ENCODE peak calls at places on chromosomes 6 and 20, in eight cellular contexts. R, W, Z, D, M, P, I and O are unnamed samples.

GRCh38 chr6:126444874-126445273 is 105.0 kb downstream of the CENPW start:
- DNase-seq in R (peak; percentile 37), W (peak; percentile 38), Z (no peak), D (peak; percentile 52), M (no peak), P (no peak), I (no peak), O (peak; percentile 2)

GRCh38 chr20:34528921-34529297 is 12.7 kb downstream of the DYNLRB1 start:
- DNase-seq in R (no peak), W (no peak), Z (no peak), D (no peak), M (peak; percentile 81), P (peak; percentile 81), I (no peak), O (no peak)

GRCh38 chr20:50788045-50788867 is 6.6 kb upstream of the BCAS4 start:
- DNase-seq in R (peak; percentile 72), W (peak; percentile 81), Z (peak; percentile 77), D (peak; percentile 57), M (no peak), P (peak; percentile 31), I (peak; percentile 88), O (peak; percentile 44)

GRCh38 chr6:81480139-81480538 is 272.3 kb downstream of the TENT5A start:
- DNase-seq in R (peak; percentile 23), W (peak; percentile 18), Z (no peak), D (peak; percentile 31), M (no peak), P (no peak), I (no peak), O (no peak)

GRCh38 chr20:53736757-53737403 is 143.2 kb upstream of the ZNF217 start:
- DNase-seq in R (peak; percentile 77), W (peak; percentile 44), Z (peak; percentile 18), D (no peak), M (no peak), P (no peak), I (no peak), O (no peak)

GRCh38 chr6:115891111-115891669 is 169.5 kb downstream of the FRK start:
- DNase-seq in R (peak; percentile 65), W (peak; percentile 87), Z (peak; percentile 36), D (peak; percentile 84), M (no peak), P (no peak), I (peak; percentile 2), O (peak; percentile 7)

GRCh38 chr6:85498596-85499258 is 48.8 kb downstream of the NT5E start:
- DNase-seq in R (peak; percentile 71), W (peak; percentile 48), Z (no peak), D (peak; percentile 70), M (no peak), P (no peak), I (no peak), O (no peak)

GRCh38 chr6:75563032-75563431 is 38.6 kb upstream of the SENP6 start:
- DNase-seq in R (peak; percentile 56), W (peak; percentile 54), Z (peak; percentile 42), D (peak; percentile 34), M (no peak), P (no peak), I (peak; percentile 21), O (no peak)

GRCh38 chr6:135083992-135084915 is 29.6 kb upstream of the HBS1L start:
- DNase-seq in R (no peak), W (no peak), Z (no peak), D (no peak), M (no peak), P (no peak), I (no peak), O (no peak)

GRCh38 chr20:1357921-1358671 is 29.2 kb upstream of the SDCBP2 start:
- DNase-seq in R (peak; percentile 43), W (peak; percentile 49), Z (no peak), D (peak; percentile 62), M (no peak), P (no peak), I (no peak), O (no peak)

GRCh38 chr6:149746147-149746946 is at the start of gene NUP43:
- DNase-seq in R (peak; percentile 97), W (peak; percentile 95), Z (peak; percentile 92), D (peak; percentile 95), M (peak; percentile 92), P (peak; percentile 96), I (peak; percentile 81), O (peak; percentile 57)

GRCh38 chr20:44615169-44615791 is 32.9 kb downstream of the PKIG start:
- DNase-seq in R (no peak), W (peak; percentile 69), Z (no peak), D (no peak), M (no peak), P (no peak), I (no peak), O (no peak)

GRCh38 chr6:148701393-148701774 is 45.4 kb upstream of the UST start:
- DNase-seq in R (no peak), W (no peak), Z (no peak), D (no peak), M (no peak), P (no peak), I (no peak), O (no peak)

GRCh38 chr6:34386316-34387137 is 5.9 kb downstream of the NUDT3 start:
- DNase-seq in R (peak; percentile 98), W (peak; percentile 98), Z (peak; percentile 83), D (peak; percentile 84), M (no peak), P (no peak), I (no peak), O (peak; percentile 19)

GRCh38 chr6:36272234-36272633 is 2.4 kb downstream of the PNPLA1 start:
- DNase-seq in R (no peak), W (no peak), Z (no peak), D (no peak), M (no peak), P (no peak), I (no peak), O (no peak)

GRCh38 chr20:60191014-60191413 is 232.8 kb downstream of the CDH26 start:
- DNase-seq in R (no peak), W (no peak), Z (no peak), D (no peak), M (no peak), P (no peak), I (no peak), O (no peak)

GRCh38 chr6:146990284-146990683 is 213.9 kb upstream of the STXBP5 start:
- DNase-seq in R (peak; percentile 81), W (peak; percentile 52), Z (no peak), D (peak; percentile 43), M (no peak), P (no peak), I (no peak), O (no peak)

GRCh38 chr6:129317931-129318820 is 391.8 kb downstream of the ARHGAP18 start:
- DNase-seq in R (peak; percentile 72), W (peak; percentile 59), Z (peak; percentile 18), D (peak; percentile 67), M (no peak), P (no peak), I (no peak), O (no peak)

GRCh38 chr6:90080876-90081464 is 186.7 kb downstream of the GJA10 start:
- DNase-seq in R (no peak), W (no peak), Z (no peak), D (no peak), M (no peak), P (no peak), I (no peak), O (no peak)

GRCh38 chr20:50129662-50130345 is 16.9 kb upstream of the UBE2V1 start:
- DNase-seq in R (no peak), W (no peak), Z (peak; percentile 20), D (no peak), M (no peak), P (no peak), I (peak; percentile 69), O (no peak)

GRCh38 chr6:37054580-37054979 is 49.1 kb downstream of the FGD2 start:
- DNase-seq in R (no peak), W (no peak), Z (no peak), D (no peak), M (no peak), P (no peak), I (no peak), O (no peak)

GRCh38 chr20:34515484-34516037 is 661 bp upstream of the DYNLRB1 start:
- DNase-seq in R (peak; percentile 39), W (peak; percentile 43), Z (peak; percentile 42), D (peak; percentile 52), M (peak; percentile 73), P (peak; percentile 82), I (no peak), O (no peak)

GRCh38 chr6:134199848-134200606 is 117.9 kb downstream of the SGK1 start:
- DNase-seq in R (no peak), W (no peak), Z (no peak), D (no peak), M (no peak), P (no peak), I (no peak), O (no peak)

DNA sequence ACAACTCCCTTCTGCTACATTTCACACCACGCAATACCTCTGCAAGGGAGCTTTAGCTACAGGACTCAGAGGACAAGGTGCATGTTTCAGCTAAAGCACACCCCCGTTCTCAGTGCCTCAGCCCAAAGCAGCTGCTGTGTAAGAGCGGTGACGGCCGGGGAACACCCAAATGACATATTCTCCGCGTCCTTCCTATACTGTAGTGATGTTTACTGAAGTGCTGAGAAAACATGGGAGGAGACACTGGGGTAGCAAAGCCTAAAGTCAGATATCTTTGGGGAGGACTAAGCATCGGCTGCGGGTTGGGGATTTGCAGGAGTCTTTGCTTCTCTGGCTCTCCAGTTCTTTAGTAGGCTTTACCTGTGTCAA is 1.7 kb downstream of the SLC22A23 start:
- DNase-seq in R (peak; percentile 33), W (no peak), Z (no peak), D (no peak), M (peak; percentile 50), P (no peak), I (no peak), O (no peak)
- TF ChIP-seq CTCF in R (no peak), W (no peak), Z (no peak), D (no peak), M (no peak), P (no peak), I (no peak), O (no peak)

GRCh38 chr6:3885262-3886036 is 36.3 kb downstream of the FAM50B start:
- DNase-seq in R (peak; percentile 19), W (no peak), Z (no peak), D (no peak), M (no peak), P (no peak), I (peak; percentile 23), O (no peak)
- TF ChIP-seq CTCF in R (peak; percentile 41), W (peak; percentile 23), Z (peak; percentile 65), D (peak; percentile 15), M (peak; percentile 37), P (peak; percentile 14), I (peak; percentile 17), O (peak; percentile 24)

GRCh38 chr6:14863896-14864850 is 381.7 kb upstream of the JARID2 start:
- DNase-seq in R (no peak), W (peak; percentile 11), Z (no peak), D (no peak), M (no peak), P (no peak), I (no peak), O (no peak)
- TF ChIP-seq CTCF in R (no peak), W (no peak), Z (no peak), D (peak; percentile 15), M (no peak), P (no peak), I (no peak), O (no peak)

DNA sequence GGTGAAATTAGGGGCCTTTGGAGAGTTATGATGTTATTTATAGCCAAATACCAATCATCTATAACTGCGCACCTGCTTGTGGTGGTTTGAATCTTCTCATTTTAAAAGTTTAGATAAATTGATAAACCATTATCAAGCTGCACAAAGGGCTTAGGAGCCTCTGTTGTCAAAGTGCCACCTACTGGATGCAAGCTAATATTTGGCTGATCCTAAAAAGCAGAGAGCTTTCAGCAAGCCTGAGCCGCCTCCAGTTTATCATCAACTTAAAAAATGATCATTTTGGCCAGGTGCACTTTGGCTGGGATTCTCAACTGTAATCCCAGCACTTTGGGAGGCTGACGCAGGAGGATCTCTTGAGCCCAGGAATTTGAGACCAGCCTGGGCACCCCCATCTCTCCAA is 58.5 kb upstream of the ATXN1 start:
- DNase-seq in R (peak; percentile 36), W (peak; percentile 52), Z (no peak), D (no peak), M (no peak), P (no peak), I (no peak), O (no peak)
- TF ChIP-seq CTCF in R (peak; percentile 24), W (peak; percentile 48), Z (peak; percentile 65), D (peak; percentile 45), M (no peak), P (no peak), I (peak; percentile 47), O (peak; percentile 38)